ENCODE peak calls at places on chromosome 1, in four cellular contexts. R, L, F and T are unnamed samples.

GRCh38 chr1:160853756-160854155 is 8.9 kb downstream of the CD244 start:
- DNase-seq in R (no peak), L (no peak), F (no peak), T (no peak)

GRCh38 chr1:111392042-111392441 is 35.5 kb downstream of the OVGP1 start:
- DNase-seq in R (no peak), L (no peak), F (no peak), T (no peak)

GRCh38 chr1:53732409-53732808 is 6.6 kb downstream of the GLIS1 start:
- DNase-seq in R (no peak), L (no peak), F (no peak), T (no peak)

GRCh38 chr1:246680696-246681127 is 43.5 kb upstream of the SCCPDH start:
- DNase-seq in R (no peak), L (peak), F (peak), T (no peak)

GRCh38 chr1:168121314-168122029 is 15.3 kb downstream of the GPR161 start:
- DNase-seq in R (no peak), L (peak), F (peak), T (peak)

GRCh38 chr1:9767964-9768668 is 55.6 kb downstream of the CLSTN1 start:
- DNase-seq in R (no peak), L (no peak), F (no peak), T (peak)

GRCh38 chr1:162151900-162152829 is 82.7 kb downstream of the NOS1AP start:
- DNase-seq in R (peak), L (peak), F (peak), T (no peak)

GRCh38 chr1:231986631-231987291 is 360.2 kb downstream of the DISC1 start:
- DNase-seq in R (no peak), L (peak), F (no peak), T (no peak)

GRCh38 chr1:219147571-219148019 is 26.1 kb upstream of the LYPLAL1 start:
- DNase-seq in R (no peak), L (no peak), F (no peak), T (no peak)

GRCh38 chr1:61160526-61160925 is 78.2 kb downstream of the NFIA start:
- DNase-seq in R (no peak), L (peak), F (no peak), T (no peak)

GRCh38 chr1:41900611-41901444 is 17.9 kb downstream of the HIVEP3 start:
- DNase-seq in R (no peak), L (peak), F (no peak), T (peak)

GRCh38 chr1:206635983-206636354 is 633 bp downstream of the DYRK3 start:
- DNase-seq in R (peak), L (no peak), F (no peak), T (no peak)

GRCh38 chr1:227541796-227542152 is 21.6 kb upstream of the ZNF678 start:
- DNase-seq in R (no peak), L (no peak), F (no peak), T (peak)

GRCh38 chr1:230312676-230313075 is 113.5 kb downstream of the PGBD5 start:
- DNase-seq in R (no peak), L (no peak), F (no peak), T (no peak)

GRCh38 chr1:157504646-157505045 is 47.7 kb downstream of the FCRL5 start:
- DNase-seq in R (no peak), L (no peak), F (no peak), T (no peak)

GRCh38 chr1:227546598-227547313 is 16.6 kb upstream of the ZNF678 start:
- DNase-seq in R (no peak), L (no peak), F (no peak), T (no peak)

GRCh38 chr1:61186753-61187152 is 104.4 kb downstream of the NFIA start:
- DNase-seq in R (no peak), L (no peak), F (no peak), T (no peak)

GRCh38 chr1:34792868-34793727 is at the start of gene GJA4:
- DNase-seq in R (no peak), L (no peak), F (no peak), T (no peak)

GRCh38 chr1:8097077-8097799 is 71.1 kb upstream of the ERRFI1 start:
- DNase-seq in R (no peak), L (peak), F (peak), T (peak)

GRCh38 chr1:86507935-86508582 is 38.8 kb upstream of the CLCA4 start:
- DNase-seq in R (peak), L (peak), F (no peak), T (no peak)

GRCh38 chr1:15696956-15697521 is 12.9 kb downstream of the PLEKHM2 start:
- DNase-seq in R (peak), L (no peak), F (no peak), T (peak)

GRCh38 chr1:29810121-29811120 is 574.1 kb downstream of the PTPRU start:
- DNase-seq in R (no peak), L (no peak), F (no peak), T (no peak)

GRCh38 chr1:6385673-6386191 is 7.8 kb downstream of the ACOT7 start:
- DNase-seq in R (no peak), L (peak), F (peak), T (peak)

GRCh38 chr1:232629250-232630046 is 485 bp downstream of the SIPA1L2 start:
- DNase-seq in R (no peak), L (no peak), F (no peak), T (peak)

GRCh38 chr1:214316597-214316996 is 35.6 kb downstream of the SMYD2 start:
- DNase-seq in R (no peak), L (peak), F (no peak), T (no peak)

GRCh38 chr1:161772397-161772796 is 6.3 kb downstream of the ATF6 start:
- DNase-seq in R (no peak), L (no peak), F (no peak), T (no peak)

GRCh38 chr1:164683235-164683634 is 124.3 kb downstream of the PBX1 start:
- DNase-seq in R (no peak), L (no peak), F (no peak), T (no peak)

GRCh38 chr1:78145105-78145580 is 99.4 kb downstream of the GIPC2 start:
- DNase-seq in R (peak), L (peak), F (peak), T (peak)

GRCh38 chr1:30253807-30254440 is 469.5 kb downstream of the MATN1 start:
- DNase-seq in R (no peak), L (no peak), F (no peak), T (no peak)

GRCh38 chr1:232722626-232723025 is 82.6 kb upstream of the MAP10 start:
- DNase-seq in R (no peak), L (no peak), F (no peak), T (no peak)

GRCh38 chr1:115134850-115135484 is 45.7 kb upstream of the TSPAN2 start:
- DNase-seq in R (no peak), L (peak), F (no peak), T (no peak)

GRCh38 chr1:40338745-40339419 is 21.8 kb upstream of the COL9A2 start:
- DNase-seq in R (peak), L (peak), F (peak), T (peak)

GRCh38 chr1:247415423-247416361 is at the start of gene NLRP3:
- DNase-seq in R (peak), L (no peak), F (no peak), T (peak)

GRCh38 chr1:94792876-94793605 is 27.1 kb upstream of the SLC44A3 start:
- DNase-seq in R (no peak), L (peak), F (peak), T (no peak)

GRCh38 chr1:174875306-174875705 is 124.4 kb upstream of the CACYBP start:
- DNase-seq in R (no peak), L (no peak), F (no peak), T (peak)

GRCh38 chr1:109241841-109242301 is 7.5 kb upstream of the CELSR2 start:
- DNase-seq in R (no peak), L (no peak), F (no peak), T (no peak)